ENCODE peak calls at places on chromosomes 1 and 21, in eight cellular contexts. J is PC-3, K is mammary epithelial cell, N is IMR-90, Z is GM23248, Y is thoracic aorta, T is lower lobe of right lung, X is astrocyte. A is an unnamed sample. For H3K9me3 and H3K36me3, the result is how much of the 10 kb centered on the place peaks cover.

GRCh38 chr1:31576743-31577455 is 584 bp downstream of the TINAGL1 start:
- DNase-seq in J (no peak), K (no peak), N (no peak), Z (no peak), Y (no peak), T (no peak), X (no peak), A (no peak)

GRCh38 chr1:201530741-201531521 is 8.0 kb upstream of the NAV1 start:
- DNase-seq in J (peak), K (peak), N (peak), Z (peak), Y (no peak), T (peak), X (peak), A (peak)

GRCh38 chr1:225962440-225962975 is 21.5 kb upstream of the LEFTY2 start:
- DNase-seq in J (no peak), K (no peak), N (no peak), Z (peak), Y (no peak), T (peak), X (no peak), A (peak)

GRCh38 chr1:100252901-100253300 is 3.3 kb upstream of the DBT start:
- DNase-seq in J (no peak), K (no peak), N (no peak), Z (no peak), Y (no peak), T (no peak), X (no peak), A (no peak)

GRCh38 chr1:199044191-199044590 is 405.4 kb downstream of the PTPRC start:
- DNase-seq in J (no peak), K (no peak), N (no peak), Z (no peak), Y (no peak), T (no peak), X (peak), A (no peak)

GRCh38 chr1:151475175-151475574 is 15.9 kb upstream of the POGZ start:
- DNase-seq in J (no peak), K (peak), N (peak), Z (no peak), Y (no peak), T (no peak), X (no peak), A (no peak)

GRCh38 chr21:46150073-46150472 is 5.3 kb downstream of the FTCD start:
- DNase-seq in J (no peak), K (no peak), N (no peak), Z (no peak), Y (no peak), T (peak), X (no peak), A (no peak)

GRCh38 chr1:244406337-244406736 is 45.4 kb downstream of the ADSS2 start:
- DNase-seq in J (no peak), K (no peak), N (no peak), Z (no peak), Y (no peak), T (no peak), X (no peak), A (no peak)

GRCh38 chr1:67689267-67690017 is 4.4 kb downstream of the GADD45A start:
- DNase-seq in J (no peak), K (peak), N (no peak), Z (no peak), Y (no peak), T (no peak), X (no peak), A (peak)

GRCh38 chr1:41268154-41268770 is 26.2 kb upstream of the SCMH1 start:
- DNase-seq in J (peak), K (peak), N (peak), Z (peak), Y (peak), T (peak), X (peak), A (peak)

GRCh38 chr1:56359036-56359435 is 220.3 kb downstream of the PLPP3 start:
- DNase-seq in J (no peak), K (no peak), N (no peak), Z (no peak), Y (no peak), T (no peak), X (no peak), A (no peak)

GRCh38 chr1:225851810-225852209 is 30.4 kb downstream of the TMEM63A start:
- DNase-seq in J (no peak), K (no peak), N (no peak), Z (no peak), Y (no peak), T (no peak), X (no peak), A (no peak)

GRCh38 chr1:32877211-32878110 is 6.7 kb upstream of the FNDC5 start:
- DNase-seq in J (no peak), K (no peak), N (no peak), Z (no peak), Y (no peak), T (no peak), X (no peak), A (no peak)

GRCh38 chr1:206835186-206835585 is 30.2 kb upstream of the IL20 start:
- DNase-seq in J (no peak), K (no peak), N (no peak), Z (no peak), Y (no peak), T (no peak), X (no peak), A (no peak)

GRCh38 chr1:216238844-216239243 is 184.4 kb downstream of the USH2A start:
- DNase-seq in J (no peak), K (no peak), N (no peak), Z (no peak), Y (no peak), T (no peak), X (no peak), A (peak)

GRCh38 chr21:19048088-19048672 is 644.6 kb upstream of the TMPRSS15 start:
- DNase-seq in J (no peak), K (no peak), N (no peak), Z (no peak), Y (no peak), T (no peak), X (no peak), A (no peak)

GRCh38 chr1:236207569-236207968 is 65.2 kb downstream of the GPR137B start:
- DNase-seq in J (no peak), K (no peak), N (no peak), Z (no peak), Y (no peak), T (no peak), X (no peak), A (no peak)

GRCh38 chr1:236913371-236914037 is 90.7 kb downstream of the MT1HL1 start:
- DNase-seq in J (peak), K (peak), N (peak), Z (peak), Y (no peak), T (no peak), X (peak), A (peak)

GRCh38 chr1:109089242-109090015 is 1.1 kb upstream of the TMEM167B start:
- DNase-seq in J (peak), K (peak), N (peak), Z (peak), Y (no peak), T (peak), X (peak), A (peak)

GRCh38 chr21:14591277-14591876 is 45.3 kb upstream of the SAMSN1 start:
- DNase-seq in J (no peak), K (no peak), N (no peak), Z (no peak), Y (no peak), T (no peak), X (no peak), A (no peak)

GRCh38 chr1:57422271-57423134 is 1.4 kb downstream of the DAB1 start:
- DNase-seq in J (no peak), K (no peak), N (peak), Z (peak), Y (no peak), T (no peak), X (peak), A (peak)

GRCh38 chr1:227070638-227071285 is 130.7 kb downstream of the COQ8A start:
- DNase-seq in J (no peak), K (no peak), N (no peak), Z (no peak), Y (no peak), T (no peak), X (no peak), A (peak)

GRCh38 chr1:153526132-153526543 is 9.7 kb downstream of the S100A6 start:
- DNase-seq in J (no peak), K (peak), N (no peak), Z (no peak), Y (no peak), T (no peak), X (no peak), A (no peak)

GRCh38 chr1:152110365-152110859 is 4.8 kb downstream of the TCHH start:
- DNase-seq in J (peak), K (peak), N (peak), Z (peak), Y (no peak), T (peak), X (peak), A (peak)

GRCh38 chr1:5622412-5622811 is 369.8 kb downstream of the NPHP4 start:
- DNase-seq in J (no peak), K (no peak), N (no peak), Z (peak), Y (no peak), T (no peak), X (no peak), A (no peak)

GRCh38 chr1:2330511-2331199 is 60.7 kb downstream of the MORN1 start:
- DNase-seq in J (no peak), K (no peak), N (peak), Z (peak), Y (no peak), T (peak), X (peak), A (peak)

GRCh38 chr1:183106166-183106565 is 79.9 kb upstream of the LAMC2 start:
- DNase-seq in J (no peak), K (no peak), N (peak), Z (no peak), Y (no peak), T (no peak), X (peak), A (peak)

GRCh38 chr1:43265431-43265830 is 4.4 kb upstream of the TMEM125 start:
- DNase-seq in J (no peak), K (no peak), N (no peak), Z (no peak), Y (no peak), T (no peak), X (no peak), A (no peak)

GRCh38 chr1:25854554-25854953 is 4.7 kb downstream of the AUNIP start:
- DNase-seq in J (peak), K (no peak), N (no peak), Z (no peak), Y (no peak), T (no peak), X (no peak), A (no peak)

GRCh38 chr1:108009603-108010195 is 44.7 kb upstream of the VAV3 start:
- DNase-seq in J (peak), K (peak), N (peak), Z (peak), Y (no peak), T (no peak), X (peak), A (peak)

GRCh38 chr1:233304489-233305102 is 9.1 kb upstream of the PCNX2 start:
- DNase-seq in J (peak), K (peak), N (peak), Z (peak), Y (no peak), T (no peak), X (no peak), A (peak)

GRCh38 chr1:21667348-21668231 is 1.6 kb downstream of the RAP1GAP start:
- DNase-seq in J (no peak), K (no peak), N (no peak), Z (no peak), Y (no peak), T (no peak), X (no peak), A (no peak)

GRCh38 chr21:36757246-36757645 is 58.3 kb downstream of the SIM2 start:
- DNase-seq in J (no peak), K (no peak), N (no peak), Z (no peak), Y (no peak), T (no peak), X (no peak), A (no peak)

GRCh38 chr1:43705334-43705733 is 2.0 kb upstream of the ST3GAL3 start:
- DNase-seq in J (no peak), K (no peak), N (no peak), Z (peak), Y (no peak), T (no peak), X (no peak), A (no peak)

GRCh38 chr1:14156543-14156942 is 441.9 kb upstream of the KAZN start:
- DNase-seq in J (no peak), K (no peak), N (no peak), Z (no peak), Y (no peak), T (no peak), X (no peak), A (no peak)
- H3K9me3 ChIP-seq in J (under half), K (under half), N (under half), Z (under half), Y (under half), T (under half), X (under half), A (under half)

GRCh38 chr1:145757420-145757819 is 38.1 kb downstream of the CD160 start:
- DNase-seq in J (no peak), K (peak), N (peak), Z (peak), Y (no peak), T (no peak), X (peak), A (no peak)
- H3K36me3 ChIP-seq in J (under half), K (under half), N (under half), Z (under half), Y (under half), T (half or more), X (under half), A (under half)

DNA sequence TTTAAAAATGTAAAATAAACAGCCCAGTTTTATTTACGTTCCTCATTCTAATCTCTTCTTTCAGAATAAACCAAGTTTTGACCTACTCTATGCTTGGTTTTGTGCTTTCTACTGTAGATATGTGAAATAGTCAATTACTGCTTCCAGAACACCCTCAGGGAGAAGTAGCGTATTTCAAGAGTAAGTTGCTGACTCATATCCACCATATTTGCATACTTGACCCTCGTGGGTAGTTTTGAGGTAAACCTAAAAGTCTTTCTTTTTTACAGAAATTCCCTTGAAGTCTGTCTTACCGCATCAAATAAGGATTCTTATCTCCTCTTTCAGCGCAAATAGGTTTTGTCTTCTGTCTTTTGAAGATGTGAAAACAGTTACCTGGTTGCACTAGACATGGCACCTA is 1.4 kb upstream of the OR2L3 start:
- DNase-seq in J (no peak), K (no peak), N (no peak), Z (no peak), Y (no peak), T (no peak), X (no peak), A (no peak)
- H3K9me3 ChIP-seq in J (under half), K (under half), N (under half), Z (under half), Y (under half), T (under half), X (under half), A (under half)

DNA sequence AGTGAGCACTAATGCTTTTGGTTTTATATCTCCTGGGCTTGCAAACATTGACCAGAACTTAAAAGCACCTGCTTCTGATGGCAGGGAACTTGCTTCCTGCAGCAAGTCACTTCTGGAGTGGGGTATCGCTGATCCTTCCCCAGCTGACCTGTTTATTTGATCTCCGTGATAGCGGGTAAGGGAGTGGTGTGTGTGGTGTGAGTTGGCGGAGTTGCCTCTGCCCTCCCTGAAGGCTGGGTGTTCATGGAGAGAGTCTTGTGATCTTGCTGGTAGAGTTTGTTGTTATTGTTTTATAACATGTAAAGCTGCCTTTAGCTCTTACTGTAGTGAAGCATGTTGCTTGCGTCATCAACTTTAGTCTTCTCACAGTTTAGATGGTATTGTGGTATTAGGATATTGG is 3.9 kb downstream of the MFN2 start:
- DNase-seq in J (no peak), K (no peak), N (no peak), Z (no peak), Y (no peak), T (no peak), X (no peak), A (no peak)
- H3K36me3 ChIP-seq in J (under half), K (under half), N (under half), Z (under half), Y (under half), T (half or more), X (under half), A (under half)

DNA sequence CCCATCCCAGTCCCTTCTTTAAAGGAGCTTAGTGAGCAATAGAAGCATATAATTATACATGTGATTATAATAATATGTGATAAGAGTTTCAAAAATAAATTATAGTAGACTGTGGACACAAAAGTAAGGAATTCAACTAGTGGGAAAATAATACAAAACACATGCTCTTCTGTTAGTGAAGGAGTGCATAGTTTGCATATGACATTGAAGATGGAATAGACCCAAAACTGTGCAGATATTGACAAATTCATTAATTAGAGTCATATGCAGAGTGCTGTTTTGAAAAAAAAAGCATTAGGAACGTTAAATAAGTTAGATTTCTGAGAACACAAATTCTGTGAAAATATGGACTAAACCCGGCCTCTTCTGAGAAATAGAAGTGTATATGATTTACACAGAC is 278.8 kb downstream of the ASTN1 start:
- DNase-seq in J (no peak), K (no peak), N (no peak), Z (peak), Y (no peak), T (no peak), X (no peak), A (peak)
- H3K9me3 ChIP-seq in J (under half), K (under half), N (under half), Z (under half), Y (under half), T (under half), X (under half), A (under half)

GRCh38 chr1:161131721-161132409 is 602 bp downstream of the DEDD start:
- DNase-seq in J (no peak), K (peak), N (peak), Z (peak), Y (no peak), T (no peak), X (peak), A (peak)

GRCh38 chr1:161122967-161123366 is 5.1 kb downstream of the NIT1 start:
- DNase-seq in J (no peak), K (no peak), N (no peak), Z (no peak), Y (no peak), T (peak), X (no peak), A (no peak)

GRCh38 chr1:161128591-161129420 is 3.7 kb downstream of the DEDD start:
- DNase-seq in J (no peak), K (no peak), N (no peak), Z (no peak), Y (no peak), T (no peak), X (no peak), A (no peak)

GRCh38 chr1:161130266-161130665 is 2.2 kb downstream of the DEDD start:
- DNase-seq in J (no peak), K (no peak), N (no peak), Z (no peak), Y (no peak), T (no peak), X (no peak), A (no peak)

DNA sequence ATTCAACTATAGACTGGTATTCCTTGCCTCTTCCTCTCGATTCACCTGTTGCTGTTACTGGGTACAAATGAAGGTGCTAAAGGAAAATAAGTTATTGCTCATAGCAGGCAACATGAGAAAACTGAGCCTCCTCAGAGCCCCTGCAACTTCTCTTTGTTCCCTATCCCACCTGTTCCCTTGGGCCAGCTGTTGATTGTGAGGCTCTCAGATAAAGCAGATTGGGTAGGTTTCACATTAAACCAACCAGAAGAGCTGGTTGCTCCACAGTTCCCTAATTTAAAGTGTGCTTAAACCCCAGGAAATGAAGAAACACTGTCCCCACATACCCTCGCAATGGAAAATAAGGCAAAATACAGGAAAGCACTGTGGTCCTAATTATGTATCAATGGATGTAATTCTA is 4.8 kb downstream of the DEDD start:
- DNase-seq in J (no peak), K (no peak), N (no peak), Z (no peak), Y (no peak), T (no peak), X (no peak), A (no peak)
- H3K36me3 ChIP-seq in J (half or more), K (under half), N (under half), Z (under half), Y (under half), T (half or more), X (under half), A (half or more)

DNA sequence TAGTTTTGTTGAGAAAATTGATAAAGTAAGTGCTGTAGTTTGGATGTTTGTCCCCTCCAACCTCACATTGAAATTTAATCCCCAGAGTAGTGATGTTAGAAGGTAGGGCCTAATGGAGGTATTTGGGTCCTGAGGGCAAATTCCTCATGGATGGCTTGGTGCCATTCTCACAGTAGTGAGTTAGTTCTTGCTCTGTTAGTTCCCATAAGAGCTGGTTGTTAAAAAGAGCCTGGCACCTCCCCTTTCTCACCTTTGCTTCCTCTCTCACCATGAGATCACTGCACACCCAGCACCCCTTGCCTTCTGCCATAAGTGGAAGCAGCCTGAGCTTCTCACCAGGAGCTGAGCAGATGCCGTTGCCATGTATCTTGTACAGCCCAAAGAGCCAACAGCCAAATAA is 354.8 kb upstream of the NFIA start:
- DNase-seq in J (peak), K (peak), N (no peak), Z (no peak), Y (no peak), T (no peak), X (no peak), A (peak)
- H3K9me3 ChIP-seq in J (under half), K (under half), N (under half), Z (under half), Y (under half), T (under half), X (under half), A (under half)

DNA sequence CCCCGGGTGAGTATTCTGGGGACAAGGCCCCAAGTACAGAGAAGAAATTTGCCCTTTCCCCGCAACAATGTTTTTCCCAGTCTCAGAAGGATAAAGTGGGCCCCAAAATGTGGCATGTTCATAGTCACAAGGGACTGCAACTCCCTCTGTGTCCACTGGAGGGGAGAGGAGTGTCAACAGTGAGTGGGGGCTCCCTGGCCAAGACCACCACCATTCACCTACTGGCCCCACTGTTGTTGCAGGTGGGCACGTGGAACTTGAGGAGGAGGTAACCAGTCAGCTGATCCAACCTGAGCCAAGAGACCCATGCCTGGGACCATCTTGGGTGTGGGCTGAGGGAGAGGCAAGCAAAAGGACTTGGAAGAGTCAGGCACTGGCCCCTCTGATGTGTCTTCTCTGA is 761 bp downstream of the NUDT17 start:
- DNase-seq in J (peak), K (peak), N (peak), Z (peak), Y (no peak), T (no peak), X (no peak), A (peak)
- H3K36me3 ChIP-seq in J (under half), K (under half), N (under half), Z (under half), Y (under half), T (half or more), X (under half), A (half or more)